ENCODE peak calls at places on chromosomes 6 and 20, in four cellular contexts. X, G, V and O are unnamed samples.

GRCh38 chr6:25224237-25224636 is 54.9 kb upstream of the CARMIL1 start:
- DNase-seq in X (no peak), G (no peak), V (no peak), O (no peak)

GRCh38 chr20:47925603-47926002 is 140.3 kb upstream of the SULF2 start:
- DNase-seq in X (no peak), G (no peak), V (no peak), O (no peak)

GRCh38 chr6:44800171-44800671 is 412.7 kb downstream of the CDC5L start:
- DNase-seq in X (no peak), G (peak; percentile 18), V (no peak), O (no peak)

GRCh38 chr6:28606424-28607391 is 81.0 kb downstream of the GPX5 start:
- DNase-seq in X (peak; percentile 87), G (peak; percentile 83), V (peak; percentile 51), O (peak; percentile 90)

GRCh38 chr6:165820934-165821333 is 157.9 kb upstream of the PDE10A start:
- DNase-seq in X (no peak), G (no peak), V (no peak), O (no peak)

GRCh38 chr6:75526502-75527127 is 33.0 kb upstream of the FILIP1 start:
- DNase-seq in X (peak; percentile 67), G (peak; percentile 56), V (peak; percentile 71), O (peak; percentile 30)

GRCh38 chr20:25006431-25007167 is 14.0 kb upstream of the APMAP start:
- DNase-seq in X (no peak), G (no peak), V (no peak), O (no peak)

GRCh38 chr6:136016228-136017225 is 165.0 kb downstream of the PDE7B start:
- DNase-seq in X (no peak), G (no peak), V (no peak), O (no peak)

GRCh38 chr6:167906899-167907298 is 80.2 kb downstream of the AFDN start:
- DNase-seq in X (no peak), G (no peak), V (no peak), O (peak; percentile 62)

GRCh38 chr20:15965165-15965564 is 608.1 kb downstream of the KIF16B start:
- DNase-seq in X (no peak), G (no peak), V (no peak), O (no peak)

GRCh38 chr6:137926207-137926731 is 59.2 kb downstream of the TNFAIP3 start:
- DNase-seq in X (peak; percentile 38), G (no peak), V (peak; percentile 57), O (no peak)

GRCh38 chr6:45923831-45924391 is 91.7 kb downstream of the CLIC5 start:
- DNase-seq in X (no peak), G (no peak), V (no peak), O (no peak)

GRCh38 chr6:110233769-110234374 is 53.6 kb downstream of the CDC40 start:
- DNase-seq in X (no peak), G (no peak), V (no peak), O (no peak)

GRCh38 chr6:139409026-139409425 is 34.6 kb upstream of the CITED2 start:
- DNase-seq in X (no peak), G (no peak), V (no peak), O (no peak)

GRCh38 chr6:139406577-139407343 is 32.3 kb upstream of the CITED2 start:
- DNase-seq in X (no peak), G (no peak), V (no peak), O (no peak)

GRCh38 chr6:139402935-139403386 is 28.5 kb upstream of the CITED2 start:
- DNase-seq in X (no peak), G (no peak), V (no peak), O (no peak)

DNA sequence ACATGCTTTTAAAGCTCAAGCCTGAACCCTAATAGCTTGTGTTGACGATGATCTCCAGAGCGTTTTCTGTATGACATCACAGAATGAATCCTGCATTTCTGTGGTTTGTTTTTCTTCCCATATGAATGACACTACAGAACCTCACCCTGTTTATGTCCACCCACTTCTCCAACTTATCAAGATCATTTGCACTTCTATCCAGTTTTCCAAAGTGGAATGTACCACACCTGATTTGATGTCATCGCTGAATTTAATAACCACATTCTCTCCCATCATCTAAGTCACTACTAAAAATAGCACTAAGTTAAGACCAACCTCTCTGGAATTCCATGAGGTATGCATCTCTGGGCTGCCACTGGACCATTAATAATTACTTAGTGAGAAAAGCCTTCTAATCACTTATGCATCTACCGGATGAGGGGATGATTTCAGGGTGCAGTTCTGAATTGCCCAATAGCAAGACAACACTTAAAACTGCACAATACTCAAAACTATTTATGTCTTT is 33.3 kb upstream of the CITED2 start:
- DNase-seq in X (no peak), G (no peak), V (no peak), O (no peak)
- TF ChIP-seq ELF1 in X (no peak), G (no peak), V (no peak), O (no peak)

GRCh38 chr6:11604836-11605506 is 67.4 kb downstream of the TMEM170B start:
- DNase-seq in X (no peak), G (no peak), V (no peak), O (no peak)
- TF ChIP-seq ELF1 in X (no peak), G (no peak), V (no peak), O (no peak)

DNA sequence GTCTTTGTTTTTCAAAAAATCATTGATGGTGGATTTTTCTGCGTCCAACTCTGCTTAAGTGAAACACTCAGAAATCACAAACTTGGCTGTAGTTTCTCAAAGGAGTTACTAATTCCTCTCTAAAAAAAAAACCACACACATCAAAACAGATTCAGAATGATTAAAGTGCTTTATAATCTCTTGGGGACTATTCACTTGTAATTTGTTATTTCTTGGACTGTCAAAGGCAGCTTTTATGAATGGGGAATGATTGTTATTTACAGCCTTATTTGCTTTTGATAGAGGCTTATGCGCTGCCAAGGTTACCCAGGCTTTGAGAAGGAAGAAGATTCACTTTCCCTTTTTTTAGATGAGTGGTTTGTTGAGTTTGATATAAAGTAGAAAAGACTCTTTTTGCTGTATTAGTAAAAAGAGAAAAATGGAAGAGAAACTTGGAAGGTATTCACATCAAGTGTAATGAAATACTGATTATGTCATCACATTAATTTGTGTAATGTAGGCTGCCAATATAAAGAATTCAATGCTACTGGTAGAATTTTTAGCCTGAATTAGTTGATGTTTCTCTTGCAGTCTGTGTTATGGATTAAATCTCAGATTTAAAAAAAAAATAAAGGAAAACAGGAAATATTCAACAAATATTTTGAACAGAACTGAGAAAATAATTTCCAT is 381.0 kb upstream of the SASH1 start:
- DNase-seq in X (no peak), G (no peak), V (no peak), O (no peak)
- TF ChIP-seq ELF1 in X (no peak), G (no peak), V (no peak), O (no peak)

DNA sequence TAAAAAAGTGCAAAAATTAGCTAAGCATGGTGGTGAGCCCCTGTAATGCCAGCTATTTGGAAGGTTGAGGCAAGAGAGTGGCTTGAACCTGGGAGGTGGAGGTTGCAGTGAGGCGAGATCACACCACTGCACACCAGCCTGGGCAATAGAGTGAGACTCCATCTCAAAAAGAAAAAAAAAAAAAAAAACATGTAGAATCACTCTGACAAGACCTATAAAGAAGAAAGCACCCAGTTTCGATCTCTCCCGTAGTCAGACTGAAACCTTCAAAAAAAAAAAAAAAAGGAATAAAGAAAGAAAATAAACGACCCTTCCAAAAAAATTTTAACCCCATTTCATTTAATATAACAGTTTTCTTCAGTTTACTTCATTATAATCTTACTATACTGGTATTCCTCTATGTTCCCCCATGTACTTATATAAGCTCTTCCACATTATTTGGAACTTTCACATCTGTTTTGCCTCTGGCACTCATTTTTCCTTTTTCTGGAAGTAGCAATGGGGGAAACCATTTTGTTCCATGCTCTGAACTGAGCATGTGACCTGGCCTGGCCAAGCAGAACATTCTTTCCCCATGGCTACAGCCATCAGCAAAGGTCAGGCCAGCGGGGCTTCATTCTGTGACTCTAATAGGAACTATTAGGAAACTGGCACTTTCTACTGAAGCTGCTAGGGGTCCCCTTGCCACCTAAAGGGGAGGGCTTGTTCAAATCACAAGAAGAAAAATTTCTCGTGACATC is 9.6 kb downstream of the SLC18B1 start:
- DNase-seq in X (no peak), G (no peak), V (no peak), O (no peak)
- TF ChIP-seq ELF1 in X (no peak), G (no peak), V (no peak), O (no peak)

DNA sequence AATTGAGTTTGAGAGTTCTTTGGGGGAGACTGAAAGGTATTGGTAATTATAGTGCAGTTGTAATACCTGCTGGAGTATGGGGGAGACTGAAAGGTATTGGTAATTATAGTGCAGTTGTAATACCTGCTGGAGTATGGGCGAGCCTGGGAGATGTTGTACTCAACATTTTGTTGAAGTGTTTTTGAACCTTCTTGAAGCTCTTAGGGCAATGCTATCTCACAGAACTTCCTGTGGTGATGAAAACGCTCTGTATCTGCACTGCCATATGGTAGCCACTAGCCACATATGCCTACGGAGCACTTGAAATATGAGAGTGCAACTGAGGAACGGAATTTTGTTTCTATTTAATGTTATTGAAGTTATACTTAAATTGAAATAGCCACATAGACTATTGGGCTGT is 95.1 kb upstream of the HDGFL1 start:
- DNase-seq in X (no peak), G (no peak), V (no peak), O (no peak)
- TF ChIP-seq ELF1 in X (no peak), G (no peak), V (no peak), O (no peak)

GRCh38 chr6:82786251-82786650 is 279.4 kb downstream of the UBE3D start:
- DNase-seq in X (no peak), G (no peak), V (no peak), O (no peak)

GRCh38 chr6:82781805-82782204 is 283.8 kb downstream of the UBE3D start:
- DNase-seq in X (no peak), G (no peak), V (no peak), O (no peak)

GRCh38 chr6:82783587-82784253 is 281.9 kb downstream of the UBE3D start:
- DNase-seq in X (no peak), G (peak; percentile 2), V (peak; percentile 3), O (no peak)

GRCh38 chr6:82780334-82780733 is 285.3 kb downstream of the UBE3D start:
- DNase-seq in X (no peak), G (no peak), V (no peak), O (no peak)

GRCh38 chr6:82785206-82785605 is 280.4 kb downstream of the UBE3D start:
- DNase-seq in X (no peak), G (no peak), V (no peak), O (no peak)
- TF ChIP-seq ELF1 in X (no peak), G (no peak), V (no peak), O (no peak)